ENCODE peak calls at places on chromosomes 16 and 17, in eight cellular contexts. W, F, O, A, Q, P, C and X are unnamed samples.

GRCh38 chr16:30112197-30113030 is 923 bp downstream of the GDPD3 start:
- DNase-seq in W (peak; percentile 41), F (peak; percentile 30), O (no peak), A (peak; percentile 72), Q (peak; percentile 57), P (no peak), C (no peak), X (peak; percentile 84)

GRCh38 chr17:412211-413015 is 59.8 kb upstream of the RPH3AL start:
- DNase-seq in W (peak; percentile 57), F (peak; percentile 51), O (peak; percentile 54), A (peak; percentile 35), Q (peak; percentile 55), P (no peak), C (no peak), X (peak; percentile 59)

GRCh38 chr17:83196088-83196765 is 116.8 kb downstream of the METRNL start:
- DNase-seq in W (no peak), F (peak; percentile 64), O (peak; percentile 4), A (peak; percentile 29), Q (peak; percentile 61), P (no peak), C (peak; percentile 5), X (no peak)

GRCh38 chr17:14304876-14305636 is 4.2 kb downstream of the HS3ST3B1 start:
- DNase-seq in W (no peak), F (peak; percentile 44), O (no peak), A (no peak), Q (no peak), P (no peak), C (no peak), X (no peak)

GRCh38 chr16:84024854-84025253 is 17.7 kb downstream of the SLC38A8 start:
- DNase-seq in W (no peak), F (peak; percentile 82), O (no peak), A (no peak), Q (peak; percentile 31), P (no peak), C (no peak), X (no peak)

GRCh38 chr17:306536-307294 is 45.9 kb downstream of the RPH3AL start:
- DNase-seq in W (no peak), F (no peak), O (no peak), A (no peak), Q (no peak), P (no peak), C (no peak), X (no peak)

GRCh38 chr16:4500283-4500682 is 24.1 kb downstream of the HMOX2 start:
- DNase-seq in W (no peak), F (peak; percentile 88), O (no peak), A (no peak), Q (no peak), P (no peak), C (peak; percentile 46), X (no peak)

GRCh38 chr17:3890082-3890892 is 2.6 kb downstream of the CAMKK1 start:
- DNase-seq in W (peak; percentile 72), F (peak; percentile 92), O (no peak), A (no peak), Q (peak; percentile 82), P (peak; percentile 89), C (peak; percentile 24), X (peak; percentile 69)

GRCh38 chr16:75097941-75098897 is 18.4 kb downstream of the LDHD start:
- DNase-seq in W (no peak), F (no peak), O (no peak), A (no peak), Q (no peak), P (no peak), C (no peak), X (no peak)

GRCh38 chr16:22934786-22935185 is 120.8 kb downstream of the HS3ST2 start:
- DNase-seq in W (no peak), F (no peak), O (no peak), A (no peak), Q (no peak), P (no peak), C (no peak), X (no peak)

GRCh38 chr17:12815642-12816141 is 26.4 kb downstream of the ARHGAP44 start:
- DNase-seq in W (no peak), F (no peak), O (no peak), A (no peak), Q (no peak), P (no peak), C (no peak), X (no peak)

GRCh38 chr16:56941092-56941491 is 9.2 kb downstream of the HERPUD1 start:
- DNase-seq in W (no peak), F (no peak), O (no peak), A (no peak), Q (no peak), P (no peak), C (no peak), X (no peak)

GRCh38 chr16:56938664-56939513 is 6.9 kb downstream of the HERPUD1 start:
- DNase-seq in W (no peak), F (no peak), O (no peak), A (no peak), Q (no peak), P (no peak), C (no peak), X (no peak)

GRCh38 chr16:56936950-56937349 is 5.0 kb downstream of the HERPUD1 start:
- DNase-seq in W (no peak), F (no peak), O (no peak), A (no peak), Q (no peak), P (no peak), C (no peak), X (no peak)

GRCh38 chr16:56941856-56942331 is 10.0 kb downstream of the HERPUD1 start:
- DNase-seq in W (no peak), F (no peak), O (no peak), A (no peak), Q (no peak), P (no peak), C (no peak), X (no peak)

GRCh38 chr16:56939801-56940200 is 7.9 kb downstream of the HERPUD1 start:
- DNase-seq in W (no peak), F (no peak), O (no peak), A (no peak), Q (no peak), P (no peak), C (no peak), X (no peak)
- H3K4me3 ChIP-seq in W (no peak overlapping the region), F (no peak overlapping the region), O (no peak overlapping the region), A (no peak overlapping the region), Q (no peak overlapping the region), P (no peak overlapping the region), C (no peak overlapping the region), X (no peak overlapping the region)

DNA sequence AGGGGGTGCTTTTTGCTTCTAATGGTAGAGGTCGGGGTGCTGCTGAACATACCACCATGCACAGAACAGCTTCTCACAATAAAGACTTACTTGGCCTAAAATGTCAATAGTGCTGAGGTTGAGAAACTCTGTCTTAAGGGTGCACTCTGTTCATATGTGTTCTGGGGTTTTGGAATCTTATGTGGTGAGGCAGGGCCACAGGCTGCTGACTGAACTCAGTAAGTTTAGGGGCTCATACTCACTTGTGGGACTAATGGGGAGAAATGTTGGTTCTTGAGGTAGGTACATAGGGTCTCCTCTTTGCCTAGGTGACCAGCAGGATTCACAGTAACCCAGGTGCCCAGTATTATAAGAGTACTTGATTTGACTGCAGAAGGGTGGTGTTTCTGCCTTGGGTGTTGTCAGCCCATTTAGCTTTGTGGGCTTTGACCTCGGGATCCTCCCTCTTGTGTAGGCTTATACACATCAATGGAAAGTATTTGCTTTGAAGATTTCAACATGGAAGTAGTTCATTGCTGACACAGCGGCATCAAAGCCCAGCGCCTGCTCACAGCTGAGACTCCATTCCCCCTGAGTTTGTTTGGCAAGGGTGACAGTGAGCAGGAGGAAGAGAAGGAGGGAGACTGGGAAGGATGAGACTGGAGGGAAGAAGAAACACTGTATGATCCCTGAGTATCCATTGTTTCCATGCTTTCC is 17.2 kb downstream of the SLC7A6 start:
- DNase-seq in W (no peak), F (no peak), O (no peak), A (no peak), Q (no peak), P (no peak), C (no peak), X (no peak)
- H3K27ac ChIP-seq in W (peak overlapping the region; percentile 74), F (no peak overlapping the region), O (no peak overlapping the region), A (no peak overlapping the region), Q (no peak overlapping the region), P (peak overlapping the region; percentile 49), C (peak overlapping the region; percentile 95), X (no peak overlapping the region)

DNA sequence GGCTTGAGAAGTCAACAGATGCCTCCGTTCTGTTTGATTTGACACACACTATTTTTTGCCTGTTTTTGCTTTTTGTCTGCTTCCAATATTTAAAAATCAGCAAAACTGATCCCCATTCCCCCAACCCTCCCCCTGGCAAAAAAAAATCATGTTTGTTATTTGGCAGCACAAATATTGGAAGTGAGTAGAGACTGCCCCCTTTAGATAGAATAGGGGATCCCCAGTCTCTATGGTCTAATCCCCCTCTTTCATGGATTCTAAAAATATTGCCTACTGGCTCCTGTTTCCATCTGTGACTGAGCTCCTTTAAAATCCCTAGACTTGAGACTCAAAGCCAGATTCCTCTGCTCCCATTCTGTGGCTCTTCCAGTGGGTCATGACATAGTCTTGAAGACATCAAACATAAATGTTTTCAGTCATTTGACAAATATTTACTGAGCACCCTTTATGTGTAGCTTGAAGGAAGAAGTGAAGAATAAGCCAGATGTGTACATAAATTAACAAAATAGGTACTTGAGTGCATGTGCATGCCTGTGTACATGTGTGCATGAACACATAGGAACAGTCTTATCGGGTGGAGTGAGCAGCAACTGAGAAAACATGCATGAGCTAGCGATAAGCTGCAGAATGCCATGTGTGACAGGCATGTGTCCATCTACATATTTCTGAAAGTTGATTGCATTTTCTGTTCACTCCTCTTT is 101.2 kb downstream of the SALL1 start:
- DNase-seq in W (no peak), F (no peak), O (no peak), A (no peak), Q (no peak), P (no peak), C (no peak), X (no peak)
- TF ChIP-seq CTCF in W (no peak), F (no peak), O (no peak), A (no peak), Q (no peak), P (no peak), C (no peak), X (no peak)

GRCh38 chr17:58531661-58532554 is 17.5 kb upstream of the MTMR4 start:
- DNase-seq in W (peak; percentile 72), F (peak; percentile 48), O (peak; percentile 63), A (peak; percentile 83), Q (peak; percentile 42), P (no peak), C (no peak), X (peak; percentile 64)

GRCh38 chr17:58529275-58529674 is 14.8 kb upstream of the MTMR4 start:
- DNase-seq in W (no peak), F (no peak), O (no peak), A (no peak), Q (no peak), P (no peak), C (no peak), X (no peak)

GRCh38 chr17:58532555-58532951 is 18.1 kb upstream of the MTMR4 start:
- DNase-seq in W (no peak), F (no peak), O (no peak), A (no peak), Q (no peak), P (no peak), C (no peak), X (no peak)

GRCh38 chr17:58530655-58531054 is 16.2 kb upstream of the MTMR4 start:
- DNase-seq in W (no peak), F (no peak), O (no peak), A (no peak), Q (no peak), P (no peak), C (no peak), X (no peak)

DNA sequence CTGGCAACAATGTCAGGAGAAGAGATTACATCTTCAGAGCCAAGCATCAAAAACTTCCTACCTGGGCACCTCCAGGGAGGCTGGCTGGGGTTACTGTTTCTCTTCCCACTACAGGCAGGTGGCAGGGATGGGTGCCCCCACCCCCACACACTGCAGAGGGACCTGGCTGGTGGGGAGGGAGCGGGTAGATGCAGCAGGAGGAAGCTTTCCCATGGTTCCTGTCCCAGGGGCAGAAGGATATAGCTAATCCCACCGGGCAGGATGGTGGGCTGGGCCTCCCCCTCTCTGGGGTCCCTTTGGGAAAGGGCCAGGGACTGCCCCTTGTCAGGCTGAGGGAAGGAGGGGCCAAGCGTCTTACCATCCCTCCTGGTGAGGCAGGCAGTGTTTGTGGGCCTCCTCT is 16.7 kb upstream of the MTMR4 start:
- DNase-seq in W (no peak), F (no peak), O (no peak), A (no peak), Q (no peak), P (no peak), C (no peak), X (no peak)
- H3K4me3 ChIP-seq in W (peak overlapping the region; percentile 64), F (peak overlapping the region; percentile 45), O (no peak overlapping the region), A (no peak overlapping the region), Q (peak overlapping the region; percentile 67), P (peak overlapping the region; percentile 67), C (peak overlapping the region; percentile 47), X (peak overlapping the region; percentile 40)